ENCODE peak calls at places on chromosomes 3 and 15, in five cellular contexts. Y is mesenchymal stem cell, A is IMR-90, Z is H1, B is trophoblast cell. X is an unnamed sample.

GRCh38 chr3:148077318-148077923 is 620.3 kb upstream of the AGTR1 start:
- DNase-seq in Y (peak; percentile 33), A (peak; percentile 28), Z (no peak), B (peak; percentile 38), X (no peak)

GRCh38 chr3:27985369-27986035 is 255.9 kb upstream of the CMC1 start:
- DNase-seq in Y (no peak), A (no peak), Z (no peak), B (no peak), X (no peak)

GRCh38 chr15:83764201-83764839 is 110.4 kb downstream of the ADAMTSL3 start:
- DNase-seq in Y (no peak), A (no peak), Z (no peak), B (no peak), X (no peak)

GRCh38 chr3:157527471-157527881 is 24.3 kb upstream of the VEPH1 start:
- DNase-seq in Y (peak; percentile 34), A (peak; percentile 50), Z (no peak), B (no peak), X (no peak)

GRCh38 chr3:143595456-143596077 is 252.7 kb downstream of the SLC9A9 start:
- DNase-seq in Y (no peak), A (no peak), Z (no peak), B (no peak), X (no peak)

GRCh38 chr3:64082917-64083587 is 59.8 kb upstream of the PSMD6 start:
- DNase-seq in Y (no peak), A (no peak), Z (no peak), B (no peak), X (no peak)

GRCh38 chr3:156218353-156218744 is 98.0 kb downstream of the KCNAB1 start:
- DNase-seq in Y (no peak), A (peak; percentile 5), Z (no peak), B (peak; percentile 89), X (no peak)

GRCh38 chr15:51243774-51244173 is 94.6 kb downstream of the CYP19A1 start:
- DNase-seq in Y (no peak), A (peak; percentile 16), Z (no peak), B (peak; percentile 53), X (no peak)

GRCh38 chr3:68088216-68088615 is 433.8 kb upstream of the SUCLG2 start:
- DNase-seq in Y (no peak), A (no peak), Z (no peak), B (no peak), X (no peak)

GRCh38 chr3:149267565-149267964 is 45.9 kb upstream of the CP start:
- DNase-seq in Y (no peak), A (no peak), Z (no peak), B (no peak), X (no peak)

GRCh38 chr3:78277793-78278192 is 1237.9 kb downstream of the ROBO2 start:
- DNase-seq in Y (no peak), A (no peak), Z (no peak), B (no peak), X (no peak)

GRCh38 chr3:159786489-159787181 is 202.0 kb upstream of the IL12A start:
- DNase-seq in Y (peak; percentile 48), A (no peak), Z (no peak), B (no peak), X (no peak)

GRCh38 chr3:150925751-150926201 is 20.5 kb upstream of the MINDY4B start:
- DNase-seq in Y (peak; percentile 25), A (peak; percentile 4), Z (peak; percentile 80), B (peak; percentile 65), X (peak; percentile 36)
- H3K4me3 ChIP-seq in Y (no peak overlapping the region), A (no peak overlapping the region), Z (no peak overlapping the region), B (no peak overlapping the region), X (no peak overlapping the region)

GRCh38 chr3:12663311-12663935 is 494 bp downstream of the RAF1 start:
- DNase-seq in Y (no peak), A (no peak), Z (no peak), B (peak; percentile 58), X (no peak)

GRCh38 chr3:12663936-12664908 is at the start of gene RAF1:
- DNase-seq in Y (peak; percentile 98), A (peak; percentile 98), Z (peak; percentile 98), B (peak; percentile 100), X (peak; percentile 97)

GRCh38 chr3:12660196-12660595 is 3.7 kb downstream of the RAF1 start:
- DNase-seq in Y (no peak), A (no peak), Z (no peak), B (no peak), X (no peak)

GRCh38 chr3:12661926-12662592 is 1.9 kb downstream of the RAF1 start:
- DNase-seq in Y (no peak), A (no peak), Z (no peak), B (no peak), X (no peak)

DNA sequence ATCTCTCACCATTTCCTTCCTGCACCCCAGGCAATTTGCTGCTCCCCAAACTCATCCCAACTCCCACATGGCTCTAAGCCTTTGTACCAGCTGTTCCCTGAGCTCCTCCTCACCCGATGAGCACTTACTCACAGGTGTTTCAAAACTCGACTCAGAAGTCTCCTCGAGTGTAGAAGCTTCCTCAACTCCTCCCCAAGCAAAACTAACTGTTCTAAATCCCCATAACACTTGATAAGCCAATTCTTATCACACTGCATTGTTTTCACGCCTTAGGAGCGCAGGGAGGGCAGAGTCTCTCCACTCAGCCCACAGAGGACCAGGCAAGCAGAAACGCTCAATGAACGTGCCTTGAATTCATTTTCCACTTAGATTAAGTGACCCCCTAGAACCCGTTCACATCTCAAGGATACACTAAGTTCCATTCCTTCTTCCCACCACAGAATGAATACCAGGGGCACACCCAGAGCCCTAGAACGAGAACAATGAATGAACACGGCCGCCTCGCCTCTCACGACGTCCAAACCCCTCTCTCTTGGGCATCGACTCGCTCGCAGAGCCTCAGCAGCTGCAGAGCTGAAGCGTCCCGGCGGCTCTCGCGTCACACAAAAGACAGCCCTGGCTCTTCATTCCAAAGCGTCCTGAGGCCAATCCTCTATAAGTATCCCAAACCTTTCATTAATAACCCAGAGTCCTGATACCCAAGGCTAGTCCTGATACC is 1.2 kb downstream of the RAF1 start:
- DNase-seq in Y (peak; percentile 58), A (peak; percentile 55), Z (no peak), B (peak; percentile 59), X (no peak)
- H3K14ac ChIP-seq in Y (no peak overlapping the region), A (peak overlapping the region; percentile 95), Z (no peak overlapping the region), B (peak overlapping the region; percentile 96), X (no peak overlapping the region)

DNA sequence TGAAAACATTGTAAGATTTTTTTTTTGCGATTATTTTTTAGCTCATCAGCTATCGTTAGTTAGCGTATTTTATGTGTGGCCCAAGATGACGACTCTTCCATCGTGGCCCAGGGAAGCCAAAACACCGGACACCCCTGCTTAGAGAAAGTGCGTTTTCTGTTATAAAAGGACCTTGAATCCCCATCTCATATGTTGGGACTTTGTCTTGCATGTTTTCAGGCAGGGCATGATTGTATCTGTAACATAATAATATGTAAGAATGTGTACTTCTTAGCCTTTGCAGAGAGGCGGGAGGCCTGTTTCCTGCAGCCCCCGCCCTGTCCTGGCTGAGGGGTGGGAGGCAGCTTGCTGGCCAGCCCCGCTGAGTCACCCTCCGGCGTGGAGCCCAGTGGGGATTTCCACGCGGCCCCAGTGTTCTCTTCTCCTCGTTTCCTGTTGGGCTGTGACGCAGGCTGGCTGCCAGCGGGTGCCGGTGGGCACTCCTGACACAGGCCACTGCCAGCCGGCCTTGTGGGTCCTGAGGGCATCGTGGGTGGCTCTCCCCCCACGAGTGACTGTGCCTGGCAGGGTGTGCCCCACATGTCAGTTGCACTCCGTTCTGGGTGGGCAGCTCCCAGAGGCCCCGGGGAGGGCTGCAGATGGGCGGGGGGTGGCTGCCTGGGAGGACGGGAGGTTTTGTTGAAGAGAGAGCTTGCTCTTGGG is 55.6 kb downstream of the SMAD3 start:
- DNase-seq in Y (peak; percentile 96), A (peak; percentile 97), Z (no peak), B (peak; percentile 79), X (no peak)
- H3K4me3 ChIP-seq in Y (peak overlapping the region; percentile 17), A (no peak overlapping the region), Z (no peak overlapping the region), B (no peak overlapping the region), X (no peak overlapping the region)

GRCh38 chr3:142223282-142223681 is 2.1 kb downstream of the GK5 start:
- DNase-seq in Y (no peak), A (no peak), Z (no peak), B (no peak), X (no peak)

GRCh38 chr3:142228964-142229363 is 3.6 kb upstream of the GK5 start:
- DNase-seq in Y (no peak), A (no peak), Z (no peak), B (no peak), X (no peak)

GRCh38 chr3:142226474-142226873 is 1.1 kb upstream of the GK5 start:
- DNase-seq in Y (peak; percentile 15), A (no peak), Z (no peak), B (peak; percentile 60), X (no peak)

GRCh38 chr3:142225885-142226215 is 465 bp upstream of the GK5 start:
- DNase-seq in Y (no peak), A (no peak), Z (no peak), B (peak; percentile 29), X (no peak)

DNA sequence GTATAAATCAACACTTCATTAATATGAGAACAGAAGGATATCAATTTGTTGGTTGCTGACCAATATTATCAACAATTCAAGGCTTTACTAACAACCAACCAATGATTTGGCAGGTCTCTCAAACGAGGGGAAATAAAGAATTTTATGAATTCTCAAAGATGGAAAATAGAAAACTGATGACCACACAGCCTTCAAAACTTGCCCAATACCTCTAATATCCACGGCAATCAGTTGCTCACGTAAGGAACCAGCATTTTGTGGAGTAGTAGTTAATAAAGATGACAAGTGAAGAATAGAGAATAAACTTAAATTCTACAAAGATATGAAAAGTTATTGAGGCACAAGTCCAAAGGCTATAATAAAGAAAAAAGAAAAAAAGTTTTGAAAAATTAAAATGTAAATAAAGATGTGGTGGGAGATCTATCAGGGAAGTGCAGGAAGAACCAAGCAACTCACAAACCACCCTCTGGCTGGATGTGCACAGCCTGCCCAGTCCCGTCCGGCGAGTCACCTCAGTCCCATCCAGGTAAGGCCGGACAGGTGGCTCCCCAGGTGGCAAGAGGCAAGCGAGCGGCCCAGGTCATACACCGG is 808 bp downstream of the GK5 start:
- DNase-seq in Y (no peak), A (no peak), Z (no peak), B (peak; percentile 44), X (no peak)
- H3K14ac ChIP-seq in Y (no peak overlapping the region), A (peak overlapping the region; percentile 80), Z (no peak overlapping the region), B (peak overlapping the region; percentile 78), X (peak overlapping the region; percentile 25)

GRCh38 chr3:32719931-32720330 is 34.9 kb downstream of the CNOT10 start:
- DNase-seq in Y (no peak), A (no peak), Z (no peak), B (no peak), X (no peak)
- H3K4me3 ChIP-seq in Y (no peak overlapping the region), A (no peak overlapping the region), Z (no peak overlapping the region), B (no peak overlapping the region), X (no peak overlapping the region)

DNA sequence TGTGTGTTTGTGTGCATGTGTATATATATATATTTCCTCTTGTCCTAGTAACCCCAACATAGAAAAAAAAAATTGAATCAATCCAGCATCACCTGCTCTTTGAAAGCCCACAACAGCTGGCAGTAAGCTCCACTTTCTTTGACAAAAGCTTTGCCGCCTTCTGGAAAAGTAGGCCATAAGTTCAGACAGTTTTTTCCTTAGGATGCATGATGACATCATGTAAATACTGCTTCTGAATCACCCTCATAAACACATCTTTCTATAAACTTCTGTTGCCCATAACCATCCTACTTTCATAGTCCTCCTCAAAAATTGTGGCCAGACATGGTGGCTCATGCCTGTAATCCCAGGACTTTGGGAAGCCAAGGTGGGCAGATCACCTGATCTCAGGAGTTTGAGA is 67.4 kb downstream of the CSNK1G1 start:
- DNase-seq in Y (peak; percentile 86), A (peak; percentile 86), Z (no peak), B (no peak), X (no peak)
- H3K14ac ChIP-seq in Y (no peak overlapping the region), A (no peak overlapping the region), Z (no peak overlapping the region), B (no peak overlapping the region), X (no peak overlapping the region)

X was measured in neuronal stem cell.